ENCODE peak calls at places on chromosome 5, in five cellular contexts. One of them, this sample, is unnamed.

GRCh38 chr5:96017951-96018350 is 56.3 kb upstream of the ELL2 start:
- DNase-seq in cardiac fibroblast: peak; percentile 58
- DNase-seq in HEK293T: no peak
- DNase-seq in T-helper 2 cell: no peak
- DNase-seq in SK-N-SH: no peak
- DNase-seq in this sample: no peak

GRCh38 chr5:57316798-57317327 is 143.0 kb downstream of the GPBP1 start:
- DNase-seq in cardiac fibroblast: peak; percentile 97
- DNase-seq in HEK293T: no peak
- DNase-seq in T-helper 2 cell: no peak
- DNase-seq in SK-N-SH: no peak
- DNase-seq in this sample: no peak

GRCh38 chr5:148179234-148179824 is 11.0 kb downstream of the SPINK14 start:
- DNase-seq in cardiac fibroblast: peak; percentile 79
- DNase-seq in HEK293T: peak; percentile 11
- DNase-seq in T-helper 2 cell: no peak
- DNase-seq in SK-N-SH: peak; percentile 12
- DNase-seq in this sample: no peak

GRCh38 chr5:147616401-147616800 is 106.5 kb upstream of the DPYSL3 start:
- DNase-seq in cardiac fibroblast: no peak
- DNase-seq in HEK293T: no peak
- DNase-seq in T-helper 2 cell: no peak
- DNase-seq in SK-N-SH: no peak
- DNase-seq in this sample: no peak

GRCh38 chr5:149759986-149760699 is 30.0 kb downstream of the PPARGC1B start:
- DNase-seq in cardiac fibroblast: peak; percentile 25
- DNase-seq in HEK293T: no peak
- DNase-seq in T-helper 2 cell: no peak
- DNase-seq in SK-N-SH: no peak
- DNase-seq in this sample: no peak

GRCh38 chr5:163005949-163006348 is 431.4 kb upstream of the CCNG1 start:
- DNase-seq in cardiac fibroblast: no peak
- DNase-seq in HEK293T: no peak
- DNase-seq in T-helper 2 cell: no peak
- DNase-seq in SK-N-SH: no peak
- DNase-seq in this sample: no peak

GRCh38 chr5:152285764-152286163 is 119.3 kb downstream of the NMUR2 start:
- DNase-seq in cardiac fibroblast: no peak
- DNase-seq in HEK293T: no peak
- DNase-seq in T-helper 2 cell: no peak
- DNase-seq in SK-N-SH: no peak
- DNase-seq in this sample: no peak

GRCh38 chr5:170307575-170308465 is 10.2 kb upstream of the LCP2 start:
- DNase-seq in cardiac fibroblast: peak; percentile 87
- DNase-seq in HEK293T: no peak
- DNase-seq in T-helper 2 cell: no peak
- DNase-seq in SK-N-SH: no peak
- DNase-seq in this sample: no peak

GRCh38 chr5:40475546-40475945 is 204.2 kb upstream of the PTGER4 start:
- DNase-seq in cardiac fibroblast: no peak
- DNase-seq in HEK293T: no peak
- DNase-seq in T-helper 2 cell: no peak
- DNase-seq in SK-N-SH: no peak
- DNase-seq in this sample: no peak

GRCh38 chr5:76514254-76514653 is 108.9 kb downstream of the F2RL2 start:
- DNase-seq in cardiac fibroblast: no peak
- DNase-seq in HEK293T: no peak
- DNase-seq in T-helper 2 cell: no peak
- DNase-seq in SK-N-SH: peak; percentile 32
- DNase-seq in this sample: no peak

GRCh38 chr5:179746872-179747271 is 14.2 kb downstream of the MAML1 start:
- DNase-seq in cardiac fibroblast: no peak
- DNase-seq in HEK293T: no peak
- DNase-seq in T-helper 2 cell: no peak
- DNase-seq in SK-N-SH: no peak
- DNase-seq in this sample: no peak

GRCh38 chr5:132053483-132053882 is 7.0 kb upstream of the IL3 start:
- DNase-seq in cardiac fibroblast: no peak
- DNase-seq in HEK293T: no peak
- DNase-seq in T-helper 2 cell: no peak
- DNase-seq in SK-N-SH: no peak
- DNase-seq in this sample: no peak

GRCh38 chr5:11048760-11049159 is 287.7 kb upstream of the DAP start:
- DNase-seq in cardiac fibroblast: no peak
- DNase-seq in HEK293T: no peak
- DNase-seq in T-helper 2 cell: no peak
- DNase-seq in SK-N-SH: no peak
- DNase-seq in this sample: no peak

GRCh38 chr5:122354293-122354692 is 42.3 kb downstream of the SNCAIP start:
- DNase-seq in cardiac fibroblast: no peak
- DNase-seq in HEK293T: no peak
- DNase-seq in T-helper 2 cell: no peak
- DNase-seq in SK-N-SH: no peak
- DNase-seq in this sample: no peak

GRCh38 chr5:83653669-83654068 is 67.0 kb downstream of the HAPLN1 start:
- DNase-seq in cardiac fibroblast: peak; percentile 12
- DNase-seq in HEK293T: no peak
- DNase-seq in T-helper 2 cell: no peak
- DNase-seq in SK-N-SH: no peak
- DNase-seq in this sample: no peak

GRCh38 chr5:174735498-174736350 is 11.3 kb downstream of the MSX2 start:
- DNase-seq in cardiac fibroblast: no peak
- DNase-seq in HEK293T: peak; percentile 77
- DNase-seq in T-helper 2 cell: no peak
- DNase-seq in SK-N-SH: peak; percentile 89
- DNase-seq in this sample: no peak

GRCh38 chr5:89128097-89128496 is 245.1 kb upstream of the MEF2C start:
- DNase-seq in cardiac fibroblast: peak; percentile 8
- DNase-seq in HEK293T: no peak
- DNase-seq in T-helper 2 cell: no peak
- DNase-seq in SK-N-SH: no peak
- DNase-seq in this sample: no peak

GRCh38 chr5:38707352-38708324 is 138.2 kb upstream of the OSMR start:
- DNase-seq in cardiac fibroblast: peak; percentile 37
- DNase-seq in HEK293T: no peak
- DNase-seq in T-helper 2 cell: no peak
- DNase-seq in SK-N-SH: peak; percentile 48
- DNase-seq in this sample: no peak

GRCh38 chr5:16536246-16536645 is 70.6 kb upstream of the ZNF622 start:
- DNase-seq in cardiac fibroblast: no peak
- DNase-seq in HEK293T: no peak
- DNase-seq in T-helper 2 cell: no peak
- DNase-seq in SK-N-SH: no peak
- DNase-seq in this sample: no peak

GRCh38 chr5:163172540-163173337 is 264.7 kb upstream of the CCNG1 start:
- DNase-seq in cardiac fibroblast: no peak
- DNase-seq in HEK293T: no peak
- DNase-seq in T-helper 2 cell: no peak
- DNase-seq in SK-N-SH: no peak
- DNase-seq in this sample: no peak

GRCh38 chr5:150298701-150299451 is 3.8 kb downstream of the ARSI start:
- DNase-seq in cardiac fibroblast: peak; percentile 88
- DNase-seq in HEK293T: no peak
- DNase-seq in T-helper 2 cell: no peak
- DNase-seq in SK-N-SH: no peak
- DNase-seq in this sample: no peak

GRCh38 chr5:72402959-72403628 is 82.9 kb downstream of the PTCD2 start:
- DNase-seq in cardiac fibroblast: peak; percentile 31
- DNase-seq in HEK293T: no peak
- DNase-seq in T-helper 2 cell: no peak
- DNase-seq in SK-N-SH: no peak
- DNase-seq in this sample: no peak

GRCh38 chr5:35785601-35786085 is 71.0 kb upstream of the IL7R start:
- DNase-seq in cardiac fibroblast: no peak
- DNase-seq in HEK293T: no peak
- DNase-seq in T-helper 2 cell: no peak
- DNase-seq in SK-N-SH: no peak
- DNase-seq in this sample: no peak

GRCh38 chr5:133220851-133221674 is 169.2 kb downstream of the HSPA4 start:
- DNase-seq in cardiac fibroblast: peak; percentile 41
- DNase-seq in HEK293T: no peak
- DNase-seq in T-helper 2 cell: no peak
- DNase-seq in SK-N-SH: no peak
- DNase-seq in this sample: no peak